ENCODE peak calls at places on chromosome 1, in seven cellular contexts. One of them, this sample, is unnamed.

GRCh38 chr1:41341756-41342562 is 19.3 kb upstream of the FOXO6 start:
- DNase-seq in neuronal stem cell: no peak
- DNase-seq in T1000: no peak
- DNase-seq in M059J: peak; percentile 59
- DNase-seq in B cell: no peak
- DNase-seq in progenitor cell of endocrine pancreas: no peak
- DNase-seq in GM06990: no peak
- DNase-seq in this sample: no peak

GRCh38 chr1:116126281-116126680 is 15.1 kb downstream of the MAB21L3 start:
- DNase-seq in GM06990: no peak
- DNase-seq in neuronal stem cell: no peak
- DNase-seq in progenitor cell of endocrine pancreas: no peak
- DNase-seq in T1000: no peak
- DNase-seq in B cell: no peak
- DNase-seq in M059J: no peak
- DNase-seq in this sample: no peak

GRCh38 chr1:89820423-89821321 is at the start of gene LRRC8D:
- DNase-seq in GM06990: peak; percentile 90
- DNase-seq in progenitor cell of endocrine pancreas: peak; percentile 79
- DNase-seq in T1000: peak; percentile 47
- DNase-seq in neuronal stem cell: peak; percentile 83
- DNase-seq in B cell: peak; percentile 83
- DNase-seq in M059J: peak; percentile 81
- DNase-seq in this sample: peak; percentile 79

GRCh38 chr1:7470904-7471638 is 300.0 kb upstream of the VAMP3 start:
- DNase-seq in T1000: peak; percentile 96
- DNase-seq in B cell: no peak
- DNase-seq in M059J: peak; percentile 100
- DNase-seq in GM06990: peak; percentile 57
- DNase-seq in neuronal stem cell: no peak
- DNase-seq in progenitor cell of endocrine pancreas: no peak
- DNase-seq in this sample: peak; percentile 100

GRCh38 chr1:1332774-1333480 is 1.8 kb downstream of the TAS1R3 start:
- DNase-seq in T1000: no peak
- DNase-seq in progenitor cell of endocrine pancreas: no peak
- DNase-seq in B cell: no peak
- DNase-seq in M059J: no peak
- DNase-seq in neuronal stem cell: no peak
- DNase-seq in GM06990: no peak
- DNase-seq in this sample: no peak

GRCh38 chr1:107140703-107141490 is at the start of gene NTNG1:
- DNase-seq in neuronal stem cell: peak; percentile 15
- DNase-seq in M059J: peak; percentile 48
- DNase-seq in T1000: peak; percentile 26
- DNase-seq in progenitor cell of endocrine pancreas: peak; percentile 14
- DNase-seq in B cell: peak; percentile 74
- DNase-seq in GM06990: peak; percentile 66
- DNase-seq in this sample: peak; percentile 42

GRCh38 chr1:234545512-234546386 is 64.2 kb downstream of the IRF2BP2 start:
- DNase-seq in progenitor cell of endocrine pancreas: no peak
- DNase-seq in M059J: no peak
- DNase-seq in neuronal stem cell: no peak
- DNase-seq in B cell: no peak
- DNase-seq in GM06990: no peak
- DNase-seq in T1000: no peak
- DNase-seq in this sample: no peak

GRCh38 chr1:229199892-229200291 is 71.0 kb upstream of the RAB4A start:
- DNase-seq in GM06990: peak; percentile 23
- DNase-seq in B cell: peak; percentile 12
- DNase-seq in M059J: peak; percentile 23
- DNase-seq in neuronal stem cell: no peak
- DNase-seq in T1000: no peak
- DNase-seq in progenitor cell of endocrine pancreas: no peak
- DNase-seq in this sample: no peak

GRCh38 chr1:150008699-150009098 is 1.8 kb downstream of the OTUD7B start:
- DNase-seq in neuronal stem cell: no peak
- DNase-seq in progenitor cell of endocrine pancreas: no peak
- DNase-seq in T1000: no peak
- DNase-seq in GM06990: no peak
- DNase-seq in B cell: no peak
- DNase-seq in M059J: no peak
- DNase-seq in this sample: no peak

GRCh38 chr1:74767490-74767889 is 34.5 kb downstream of the TYW3 start:
- DNase-seq in GM06990: no peak
- DNase-seq in T1000: no peak
- DNase-seq in M059J: peak; percentile 20
- DNase-seq in B cell: no peak
- DNase-seq in neuronal stem cell: no peak
- DNase-seq in progenitor cell of endocrine pancreas: no peak
- DNase-seq in this sample: peak; percentile 26

GRCh38 chr1:113871597-113872113 is at the start of gene PTPN22:
- DNase-seq in progenitor cell of endocrine pancreas: no peak
- DNase-seq in T1000: peak; percentile 18
- DNase-seq in GM06990: peak; percentile 70
- DNase-seq in neuronal stem cell: no peak
- DNase-seq in M059J: peak; percentile 96
- DNase-seq in B cell: peak; percentile 83
- DNase-seq in this sample: peak; percentile 83

GRCh38 chr1:100445565-100445964 is 92.4 kb upstream of the GPR88 start:
- DNase-seq in neuronal stem cell: no peak
- DNase-seq in B cell: peak; percentile 21
- DNase-seq in T1000: no peak
- DNase-seq in progenitor cell of endocrine pancreas: no peak
- DNase-seq in GM06990: no peak
- DNase-seq in M059J: peak; percentile 18
- DNase-seq in this sample: no peak

GRCh38 chr1:183126528-183126927 is 59.5 kb upstream of the LAMC2 start:
- DNase-seq in B cell: no peak
- DNase-seq in M059J: no peak
- DNase-seq in T1000: no peak
- DNase-seq in neuronal stem cell: no peak
- DNase-seq in GM06990: no peak
- DNase-seq in progenitor cell of endocrine pancreas: no peak
- DNase-seq in this sample: no peak

GRCh38 chr1:31679091-31679490 is 24.7 kb downstream of the COL16A1 start:
- DNase-seq in neuronal stem cell: no peak
- DNase-seq in progenitor cell of endocrine pancreas: no peak
- DNase-seq in M059J: no peak
- DNase-seq in B cell: no peak
- DNase-seq in T1000: no peak
- DNase-seq in GM06990: no peak
- DNase-seq in this sample: no peak

GRCh38 chr1:223771814-223772770 is 59.8 kb downstream of the CAPN2 start:
- DNase-seq in neuronal stem cell: no peak
- DNase-seq in B cell: no peak
- DNase-seq in progenitor cell of endocrine pancreas: no peak
- DNase-seq in M059J: peak; percentile 91
- DNase-seq in T1000: peak; percentile 40
- DNase-seq in GM06990: peak; percentile 16
- DNase-seq in this sample: peak; percentile 87

GRCh38 chr1:69215883-69216282 is 351.8 kb upstream of the LRRC7 start:
- DNase-seq in T1000: no peak
- DNase-seq in progenitor cell of endocrine pancreas: no peak
- DNase-seq in neuronal stem cell: no peak
- DNase-seq in B cell: no peak
- DNase-seq in GM06990: no peak
- DNase-seq in M059J: no peak
- DNase-seq in this sample: no peak

GRCh38 chr1:223843934-223844333 is 1.8 kb downstream of the TP53BP2 start:
- DNase-seq in GM06990: no peak
- DNase-seq in T1000: no peak
- DNase-seq in B cell: no peak
- DNase-seq in progenitor cell of endocrine pancreas: no peak
- DNase-seq in neuronal stem cell: no peak
- DNase-seq in M059J: no peak
- DNase-seq in this sample: no peak

GRCh38 chr1:198880397-198880796 is 241.6 kb downstream of the PTPRC start:
- DNase-seq in M059J: peak; percentile 97
- DNase-seq in progenitor cell of endocrine pancreas: no peak
- DNase-seq in B cell: no peak
- DNase-seq in GM06990: no peak
- DNase-seq in T1000: no peak
- DNase-seq in neuronal stem cell: no peak
- DNase-seq in this sample: peak; percentile 64

GRCh38 chr1:33426906-33427305 is 4.0 kb downstream of the PHC2 start:
- DNase-seq in progenitor cell of endocrine pancreas: no peak
- DNase-seq in T1000: no peak
- DNase-seq in neuronal stem cell: no peak
- DNase-seq in B cell: no peak
- DNase-seq in GM06990: no peak
- DNase-seq in M059J: peak; percentile 63
- DNase-seq in this sample: no peak